ENCODE peak calls at places on chromosomes 13 and 19, in six cellular contexts. R is OCI-LY7, D is right atrium auricular region, O is heart left ventricle, Y is PC-9, K is upper lobe of left lung. S is an unnamed sample.
A peak's percentile ranks its signal among the peaks of the same experiment; 100 is the strongest.

GRCh38 chr19:55520691-55521292 is 16.1 kb downstream of the SBK2 start:
- DNase-seq in R (no peak), D (no peak), O (no peak), Y (no peak), K (no peak), S (no peak)

GRCh38 chr19:44847144-44848035 is 1.3 kb downstream of the NECTIN2 start:
- DNase-seq in R (no peak), D (peak; percentile 87), O (peak; percentile 85), Y (peak; percentile 71), K (peak; percentile 93), S (no peak)

GRCh38 chr19:32333227-32333626 is 12.2 kb upstream of the ZNF507 start:
- DNase-seq in R (no peak), D (no peak), O (no peak), Y (no peak), K (no peak), S (no peak)

GRCh38 chr19:47331931-47332547 is at the start of gene C5AR2:
- DNase-seq in R (no peak), D (no peak), O (no peak), Y (no peak), K (no peak), S (no peak)

GRCh38 chr13:24220086-24220703 is 59.7 kb downstream of the SPATA13 start:
- DNase-seq in R (peak; percentile 81), D (no peak), O (peak; percentile 50), Y (peak; percentile 68), K (no peak), S (no peak)

GRCh38 chr19:39325778-39326680 is 5.4 kb upstream of the LRFN1 start:
- DNase-seq in R (no peak), D (no peak), O (no peak), Y (peak; percentile 39), K (no peak), S (no peak)

GRCh38 chr19:35098413-35099049 is 17.1 kb upstream of the FXYD3 start:
- DNase-seq in R (no peak), D (no peak), O (peak; percentile 38), Y (no peak), K (peak; percentile 72), S (no peak)

GRCh38 chr19:36046443-36047050 is 7.5 kb downstream of the THAP8 start:
- DNase-seq in R (no peak), D (no peak), O (no peak), Y (no peak), K (no peak), S (no peak)

GRCh38 chr13:37565425-37565824 is 33.1 kb downstream of the POSTN start:
- DNase-seq in R (no peak), D (no peak), O (no peak), Y (no peak), K (no peak), S (no peak)

GRCh38 chr19:1665565-1666047 is 13.2 kb upstream of the TCF3 start:
- DNase-seq in R (peak; percentile 80), D (no peak), O (no peak), Y (no peak), K (no peak), S (no peak)

GRCh38 chr13:23741879-23742510 is 147.2 kb downstream of the MIPEP start:
- DNase-seq in R (peak; percentile 29), D (no peak), O (no peak), Y (no peak), K (no peak), S (no peak)

GRCh38 chr13:33490461-33491327 is 205.1 kb upstream of the STARD13 start:
- DNase-seq in R (no peak), D (peak; percentile 64), O (no peak), Y (no peak), K (peak; percentile 4), S (no peak)

GRCh38 chr13:43786766-43787517 is at the start of gene ENOX1:
- DNase-seq in R (peak; percentile 55), D (no peak), O (peak; percentile 79), Y (no peak), K (peak; percentile 90), S (peak; percentile 92)

GRCh38 chr13:37127706-37128241 is 22.3 kb upstream of the CSNK1A1L start:
- DNase-seq in R (no peak), D (peak; percentile 65), O (peak; percentile 37), Y (no peak), K (no peak), S (no peak)

GRCh38 chr19:47819841-47820244 is 1.9 kb upstream of the CRX start:
- DNase-seq in R (peak; percentile 12), D (no peak), O (no peak), Y (no peak), K (no peak), S (no peak)

GRCh38 chr19:33673258-33673875 is 51.6 kb downstream of the CHST8 start:
- DNase-seq in R (no peak), D (peak; percentile 28), O (no peak), Y (no peak), K (no peak), S (no peak)

DNA sequence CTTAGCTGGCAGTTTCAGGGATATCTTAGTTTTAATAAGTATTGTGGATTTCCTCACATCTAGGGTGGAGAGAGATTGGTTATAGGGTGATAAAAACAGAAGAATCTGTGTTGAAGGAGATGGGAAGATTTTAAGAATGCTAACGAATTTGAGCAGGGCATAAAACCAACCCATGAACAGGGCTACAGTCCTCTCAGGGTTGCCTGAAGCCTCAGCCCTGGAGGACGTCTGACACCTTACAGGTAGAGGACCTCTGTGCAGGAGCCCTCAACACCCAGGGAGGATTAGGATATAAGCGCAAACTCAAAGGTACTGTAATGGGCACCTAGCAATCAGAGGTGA is 461 bp upstream of the WASF3 start:
- DNase-seq in R (no peak), D (no peak), O (no peak), Y (no peak), K (no peak), S (no peak)
- H3K4me3 ChIP-seq in R (peak overlapping the region; percentile 52), D (peak overlapping the region; percentile 14), O (peak overlapping the region; percentile 89), Y (peak overlapping the region; percentile 49), K (peak overlapping the region; percentile 71), S (peak overlapping the region; percentile 88)

GRCh38 chr13:112583592-112584277 is 4.2 kb downstream of the TUBGCP3 start:
- DNase-seq in R (peak; percentile 17), D (no peak), O (peak; percentile 48), Y (no peak), K (no peak), S (peak; percentile 91)

GRCh38 chr13:112588490-112589297 is 741 bp upstream of the TUBGCP3 start:
- DNase-seq in R (no peak), D (no peak), O (no peak), Y (no peak), K (no peak), S (no peak)

GRCh38 chr13:112587359-112587766 is 590 bp downstream of the TUBGCP3 start:
- DNase-seq in R (peak; percentile 53), D (peak; percentile 88), O (peak; percentile 82), Y (peak; percentile 69), K (peak; percentile 95), S (peak; percentile 96)

GRCh38 chr13:112586334-112586733 is 1.6 kb downstream of the TUBGCP3 start:
- DNase-seq in R (no peak), D (no peak), O (no peak), Y (no peak), K (no peak), S (no peak)

GRCh38 chr13:112587767-112588489 is at the start of gene TUBGCP3:
- DNase-seq in R (peak; percentile 81), D (peak; percentile 79), O (peak; percentile 87), Y (peak; percentile 65), K (peak; percentile 97), S (no peak)
- TF ChIP-seq CTCF in R (no peak), D (peak; percentile 35), O (peak; percentile 17), Y (no peak), K (peak; percentile 70), S (peak; percentile 9)

GRCh38 chr19:3660493-3661219 is 34.1 kb upstream of the CACTIN start:
- DNase-seq in R (no peak), D (no peak), O (no peak), Y (no peak), K (no peak), S (no peak)

GRCh38 chr19:3659746-3660112 is 33.1 kb upstream of the CACTIN start:
- DNase-seq in R (no peak), D (no peak), O (no peak), Y (no peak), K (no peak), S (no peak)

GRCh38 chr19:3663838-3664237 is 36.4 kb downstream of the PIP5K1C start:
- DNase-seq in R (no peak), D (no peak), O (no peak), Y (no peak), K (no peak), S (no peak)

GRCh38 chr19:3658823-3659745 is 32.5 kb upstream of the CACTIN start:
- DNase-seq in R (no peak), D (no peak), O (no peak), Y (no peak), K (peak; percentile 72), S (no peak)

DNA sequence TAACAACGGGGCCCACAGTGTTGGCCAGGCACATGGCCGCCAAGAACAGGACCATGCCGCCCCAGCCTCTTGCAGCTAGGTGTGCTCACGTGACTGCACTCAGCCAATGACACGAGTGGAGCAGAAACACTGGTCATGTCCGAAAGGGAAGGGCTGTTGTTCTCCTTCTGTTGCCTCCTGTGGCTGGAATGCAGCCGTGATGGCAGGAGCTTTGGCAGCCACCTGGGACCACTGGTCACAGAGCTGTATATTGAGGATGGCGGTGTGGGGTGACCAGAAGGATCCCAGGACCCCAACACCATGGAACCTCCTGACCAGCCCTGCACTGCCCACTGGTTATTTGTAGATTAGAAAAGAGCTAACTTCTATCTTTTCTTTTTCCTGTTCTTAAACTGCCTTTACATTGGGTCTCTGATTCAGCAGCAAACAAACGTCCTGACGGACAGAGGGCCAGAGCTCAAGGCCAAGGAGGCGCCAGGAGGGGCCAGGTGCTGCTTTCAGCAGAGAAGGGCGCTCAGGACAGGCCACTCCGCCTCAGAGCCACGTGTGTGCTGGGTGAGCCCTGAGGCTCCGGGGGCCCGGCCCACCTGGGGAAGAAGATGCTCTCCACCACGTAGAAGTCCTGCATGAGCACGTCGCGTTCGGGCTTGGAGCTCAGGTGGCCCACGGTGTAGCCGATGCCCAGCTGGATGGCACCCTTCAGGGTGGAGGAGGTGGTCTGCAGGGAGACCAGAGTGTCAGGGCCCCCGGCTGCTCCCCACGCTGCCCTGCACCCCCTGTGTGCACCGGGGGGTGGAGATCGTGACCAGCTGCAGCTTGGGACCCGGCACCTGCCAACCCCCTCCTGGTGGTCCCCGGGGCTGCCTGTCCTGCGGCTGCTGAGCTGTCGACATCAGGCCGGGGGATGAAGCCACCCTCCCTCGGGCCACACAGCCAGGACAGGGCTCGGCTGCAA is 35.0 kb upstream of the CACTIN start:
- DNase-seq in R (no peak), D (no peak), O (no peak), Y (no peak), K (peak; percentile 68), S (no peak)
- H3K4me1 ChIP-seq in R (peaks cover 25% of the 10 kb centered on the region), D (peaks cover 10% of the 10 kb centered on the region), O (peaks cover 10% of the 10 kb centered on the region), Y (no peaks in the 10 kb centered on the region), K (peaks cover 5% of the 10 kb centered on the region), S (peaks cover 17% of the 10 kb centered on the region)

GRCh38 chr19:49150106-49150943 is 4.9 kb downstream of the HRC start:
- DNase-seq in R (peak; percentile 90), D (peak; percentile 83), O (peak; percentile 89), Y (peak; percentile 63), K (peak; percentile 95), S (no peak)

GRCh38 chr19:49148784-49149651 is 6.2 kb downstream of the HRC start:
- DNase-seq in R (peak; percentile 96), D (peak; percentile 98), O (peak; percentile 97), Y (peak; percentile 95), K (peak; percentile 91), S (peak; percentile 99)

GRCh38 chr19:49145485-49146407 is 9.4 kb downstream of the HRC start:
- DNase-seq in R (peak; percentile 93), D (peak; percentile 91), O (peak; percentile 81), Y (no peak), K (peak; percentile 96), S (no peak)

GRCh38 chr19:49149652-49150105 is 5.5 kb downstream of the HRC start:
- DNase-seq in R (peak; percentile 86), D (peak; percentile 84), O (peak; percentile 77), Y (peak; percentile 70), K (no peak), S (no peak)

GRCh38 chr19:49147923-49148682 is 7.1 kb downstream of the HRC start:
- DNase-seq in R (no peak), D (no peak), O (peak; percentile 70), Y (no peak), K (no peak), S (no peak)
- H3K4me3 ChIP-seq in R (no peak overlapping the region), D (peak overlapping the region; percentile 24), O (peak overlapping the region; percentile 78), Y (peak overlapping the region; percentile 88), K (peak overlapping the region; percentile 67), S (peak overlapping the region; percentile 71)

S was measured in esophagus muscularis mucosa.